ENCODE peak calls at places on chromosomes 6 and 20, in six cellular contexts. P is heart left ventricle, E is fibroblast of lung, Q is spleen, V is esophagus squamous epithelium, R is PC-3. U is an unnamed sample.

GRCh38 chr6:108365488-108365887 is 70.6 kb downstream of the AFG1L start:
- DNase-seq in V (no peak), E (no peak), P (no peak), Q (no peak), R (no peak), U (no peak)

GRCh38 chr20:44031001-44031574 is 116.4 kb downstream of the TOX2 start:
- DNase-seq in V (no peak), R (no peak), P (no peak), E (no peak), Q (no peak), U (no peak)

GRCh38 chr6:170162771-170163404 is 128.0 kb downstream of the DLL1 start:
- DNase-seq in P (no peak), Q (peak; percentile 62), V (no peak), E (no peak), R (no peak), U (no peak)

GRCh38 chr6:32298632-32299336 is 72.9 kb downstream of the TSBP1 start:
- DNase-seq in R (peak; percentile 94), V (no peak), Q (no peak), E (peak; percentile 48), P (no peak), U (no peak)

GRCh38 chr6:137866200-137866913 is 702 bp upstream of the TNFAIP3 start:
- DNase-seq in E (no peak), R (peak; percentile 16), P (peak; percentile 50), Q (peak; percentile 93), V (no peak), U (peak; percentile 33)

GRCh38 chr6:169454204-169454871 is 200.7 kb upstream of the THBS2 start:
- DNase-seq in E (peak; percentile 68), Q (no peak), P (no peak), V (no peak), R (no peak), U (no peak)

GRCh38 chr6:35808688-35809087 is 3.5 kb downstream of the LHFPL5 start:
- DNase-seq in Q (no peak), R (peak; percentile 25), V (no peak), E (no peak), P (no peak), U (no peak)

GRCh38 chr20:24913076-24913628 is 35.9 kb upstream of the CST7 start:
- DNase-seq in Q (no peak), V (no peak), E (no peak), P (no peak), R (no peak), U (no peak)

GRCh38 chr6:20542927-20543602 is 8.8 kb downstream of the CDKAL1 start:
- DNase-seq in E (peak; percentile 85), R (peak; percentile 99), P (no peak), V (no peak), Q (no peak), U (no peak)

GRCh38 chr20:55678126-55678525 is 327.2 kb downstream of the CBLN4 start:
- DNase-seq in R (no peak), P (no peak), Q (no peak), V (no peak), E (no peak), U (no peak)

GRCh38 chr6:11632795-11633511 is 95.4 kb downstream of the TMEM170B start:
- DNase-seq in E (peak; percentile 90), P (no peak), R (peak; percentile 44), Q (no peak), V (no peak), U (no peak)

GRCh38 chr6:72425003-72425681 is 196.7 kb upstream of the KCNQ5 start:
- DNase-seq in P (no peak), V (no peak), R (peak; percentile 8), E (peak; percentile 97), Q (no peak), U (no peak)

GRCh38 chr20:37879003-37879599 is 23.8 kb upstream of the VSTM2L start:
- DNase-seq in Q (no peak), P (no peak), R (no peak), V (no peak), E (no peak), U (no peak)

GRCh38 chr20:10982692-10983091 is 308.9 kb upstream of the JAG1 start:
- DNase-seq in R (peak; percentile 72), E (peak; percentile 94), V (no peak), Q (no peak), P (peak; percentile 69), U (no peak)

GRCh38 chr6:165969184-165969583 is 198.5 kb downstream of the TBXT start:
- DNase-seq in P (no peak), R (no peak), Q (no peak), E (no peak), V (no peak), U (no peak)

GRCh38 chr20:19026901-19027644 is 185.4 kb upstream of the SLC24A3 start:
- DNase-seq in P (no peak), V (no peak), R (no peak), E (no peak), Q (no peak), U (no peak)

GRCh38 chr6:143241110-143241509 is 180.4 kb downstream of the AIG1 start:
- DNase-seq in E (peak; percentile 71), P (no peak), R (no peak), Q (no peak), V (no peak), U (no peak)

GRCh38 chr20:44222969-44223368 is 12.4 kb upstream of the OSER1 start:
- DNase-seq in E (no peak), Q (no peak), R (no peak), P (no peak), V (no peak), U (no peak)

GRCh38 chr6:16181429-16182359 is 52.8 kb downstream of the MYLIP start:
- DNase-seq in R (peak; percentile 19), E (no peak), Q (no peak), V (no peak), P (no peak), U (no peak)

GRCh38 chr20:44618318-44618731 is 33.2 kb downstream of the ADA start:
- DNase-seq in P (no peak), E (no peak), V (no peak), Q (peak; percentile 77), R (no peak), U (no peak)

GRCh38 chr20:14865731-14866130 is 528.3 kb upstream of the FLRT3 start:
- DNase-seq in P (no peak), Q (no peak), E (no peak), V (no peak), R (no peak), U (no peak)

GRCh38 chr20:43904195-43904594 is 10.5 kb upstream of the TOX2 start:
- DNase-seq in E (no peak), R (no peak), P (no peak), Q (no peak), V (no peak), U (no peak)

GRCh38 chr6:108635505-108636226 is 74.9 kb downstream of the FOXO3 start:
- DNase-seq in V (no peak), E (peak; percentile 18), R (no peak), P (no peak), Q (peak; percentile 89), U (no peak)

GRCh38 chr20:112396-112795 is 24.9 kb downstream of the DEFB125 start:
- DNase-seq in P (no peak), R (no peak), Q (no peak), V (no peak), E (no peak), U (no peak)

GRCh38 chr6:45692021-45692420 is 314.3 kb upstream of the SUPT3H start:
- DNase-seq in P (no peak), R (no peak), E (no peak), V (no peak), Q (no peak), U (no peak)

GRCh38 chr6:49342410-49342809 is 120.6 kb downstream of the MMUT start:
- DNase-seq in E (no peak), P (no peak), V (no peak), Q (no peak), R (no peak), U (no peak)

GRCh38 chr20:64180673-64181072 is 16.4 kb downstream of the MYT1 start:
- DNase-seq in P (no peak), V (no peak), Q (no peak), E (no peak), R (no peak), U (no peak)

GRCh38 chr20:48748556-48748955 is 79.2 kb downstream of the PREX1 start:
- DNase-seq in V (no peak), R (no peak), Q (no peak), E (no peak), P (no peak), U (no peak)
- H3K27ac ChIP-seq in V (no peak overlapping the region), R (no peak overlapping the region), Q (peak overlapping the region; percentile 54), E (no peak overlapping the region), P (no peak overlapping the region), U (no peak overlapping the region)

GRCh38 chr6:163563303-163563702 is 148.8 kb downstream of the QKI start:
- DNase-seq in R (no peak), V (no peak), Q (no peak), P (no peak), E (no peak), U (no peak)

GRCh38 chr6:163565140-163565539 is 150.6 kb downstream of the QKI start:
- DNase-seq in R (no peak), Q (no peak), V (no peak), E (peak; percentile 55), P (no peak), U (no peak)

GRCh38 chr6:163566056-163566455 is 151.5 kb downstream of the QKI start:
- DNase-seq in V (no peak), Q (no peak), E (no peak), P (no peak), R (no peak), U (no peak)

GRCh38 chr6:163568275-163568674 is 153.8 kb downstream of the QKI start:
- DNase-seq in R (no peak), E (no peak), P (no peak), V (no peak), Q (no peak), U (no peak)

GRCh38 chr6:163564536-163564935 is 150.0 kb downstream of the QKI start:
- DNase-seq in V (no peak), Q (no peak), R (no peak), E (no peak), P (no peak), U (no peak)
- H3K36me3 ChIP-seq in V (no peaks in the 10 kb centered on the region), Q (peaks cover 87% of the 10 kb centered on the region), R (peaks cover 24% of the 10 kb centered on the region), E (peaks cover 4% of the 10 kb centered on the region), P (peaks cover 6% of the 10 kb centered on the region), U (no peaks in the 10 kb centered on the region)

GRCh38 chr6:47250302-47250701 is 59.4 kb downstream of the TNFRSF21 start:
- DNase-seq in P (no peak), R (no peak), V (no peak), E (no peak), Q (no peak), U (no peak)
- H3K4me1 ChIP-seq in P (peaks cover 30% of the 10 kb centered on the region), R (peaks cover 4% of the 10 kb centered on the region), V (peaks cover 33% of the 10 kb centered on the region), E (no peaks in the 10 kb centered on the region), Q (peaks cover 24% of the 10 kb centered on the region), U (no peaks in the 10 kb centered on the region)

GRCh38 chr20:47679462-47679861 is 105.8 kb downstream of the SULF2 start:
- DNase-seq in Q (no peak), R (no peak), V (no peak), E (no peak), P (no peak), U (no peak)

GRCh38 chr20:47684306-47685080 is 100.8 kb downstream of the SULF2 start:
- DNase-seq in Q (no peak), E (no peak), R (no peak), V (no peak), P (no peak), U (no peak)

GRCh38 chr20:47682916-47683315 is 102.4 kb downstream of the SULF2 start:
- DNase-seq in P (no peak), E (no peak), V (no peak), Q (no peak), R (no peak), U (no peak)

GRCh38 chr20:47680804-47681529 is 104.3 kb downstream of the SULF2 start:
- DNase-seq in R (peak; percentile 13), P (no peak), E (peak; percentile 71), V (no peak), Q (peak; percentile 25), U (no peak)

GRCh38 chr20:47681977-47682812 is 103.1 kb downstream of the SULF2 start:
- DNase-seq in P (peak; percentile 76), R (no peak), E (no peak), Q (peak; percentile 82), V (no peak), U (peak; percentile 70)
- H3K27ac ChIP-seq in P (peak overlapping the region; percentile 43), R (no peak overlapping the region), E (no peak overlapping the region), Q (peak overlapping the region; percentile 53), V (peak overlapping the region; percentile 16), U (peak overlapping the region; percentile 66)